ENCODE peak calls at places on chromosomes 5 and 9, in ten cellular contexts. G, V, R, D, P, M, B, K, S and X are unnamed samples.
A peak's percentile ranks its signal among the peaks of the same experiment; 100 is the strongest.

GRCh38 chr5:132962429-132962928 is 955 bp downstream of the AFF4 start:
- DNase-seq in G (peak; percentile 25), V (peak; percentile 72), R (no peak), D (peak; percentile 20), P (peak; percentile 34), M (peak; percentile 83), B (peak; percentile 52), K (no peak), S (peak; percentile 24), X (peak; percentile 35)

GRCh38 chr9:20041717-20042116 is 252.9 kb upstream of the SLC24A2 start:
- DNase-seq in G (no peak), V (no peak), R (no peak), D (no peak), P (peak; percentile 27), M (no peak), B (no peak), K (no peak), S (no peak), X (no peak)

GRCh38 chr5:160438316-160439204 is 16.9 kb downstream of the PTTG1 start:
- DNase-seq in G (no peak), V (peak; percentile 44), R (peak; percentile 62), D (peak; percentile 48), P (peak; percentile 70), M (peak; percentile 80), B (peak; percentile 44), K (no peak), S (peak; percentile 23), X (peak; percentile 38)

GRCh38 chr9:17725399-17726010 is 146.6 kb downstream of the SH3GL2 start:
- DNase-seq in G (no peak), V (no peak), R (no peak), D (no peak), P (no peak), M (no peak), B (no peak), K (no peak), S (no peak), X (no peak)

GRCh38 chr5:103519550-103519949 is 43.0 kb downstream of the NUDT12 start:
- DNase-seq in G (no peak), V (no peak), R (no peak), D (no peak), P (no peak), M (peak; percentile 49), B (no peak), K (no peak), S (no peak), X (peak; percentile 37)

GRCh38 chr5:104189909-104190308 is 627.3 kb upstream of the NUDT12 start:
- DNase-seq in G (no peak), V (peak; percentile 86), R (no peak), D (no peak), P (no peak), M (peak; percentile 61), B (no peak), K (no peak), S (no peak), X (peak; percentile 39)

GRCh38 chr9:13279284-13280162 is at the start of gene MPDZ:
- DNase-seq in G (no peak), V (peak; percentile 59), R (peak; percentile 55), D (peak; percentile 81), P (no peak), M (peak; percentile 68), B (no peak), K (no peak), S (peak; percentile 57), X (peak; percentile 46)

GRCh38 chr5:155106221-155106620 is 92.7 kb downstream of the KIF4B start:
- DNase-seq in G (no peak), V (no peak), R (no peak), D (no peak), P (no peak), M (no peak), B (no peak), K (no peak), S (no peak), X (no peak)

GRCh38 chr5:124746252-124746915 is at the start of gene ZNF608:
- DNase-seq in G (no peak), V (peak; percentile 75), R (no peak), D (peak; percentile 34), P (no peak), M (peak; percentile 83), B (no peak), K (no peak), S (peak; percentile 47), X (no peak)

GRCh38 chr9:135075234-135076142 is 12.0 kb upstream of the OLFM1 start:
- DNase-seq in G (no peak), V (no peak), R (peak; percentile 49), D (peak; percentile 66), P (no peak), M (peak; percentile 3), B (no peak), K (peak; percentile 38), S (peak; percentile 39), X (no peak)

GRCh38 chr5:35598707-35599370 is 18.8 kb upstream of the SPEF2 start:
- DNase-seq in G (no peak), V (no peak), R (no peak), D (no peak), P (no peak), M (no peak), B (no peak), K (no peak), S (no peak), X (no peak)

GRCh38 chr9:98231770-98232478 is 23.5 kb downstream of the TBC1D2 start:
- DNase-seq in G (no peak), V (peak; percentile 87), R (no peak), D (no peak), P (no peak), M (peak; percentile 88), B (no peak), K (no peak), S (no peak), X (peak; percentile 79)

DNA sequence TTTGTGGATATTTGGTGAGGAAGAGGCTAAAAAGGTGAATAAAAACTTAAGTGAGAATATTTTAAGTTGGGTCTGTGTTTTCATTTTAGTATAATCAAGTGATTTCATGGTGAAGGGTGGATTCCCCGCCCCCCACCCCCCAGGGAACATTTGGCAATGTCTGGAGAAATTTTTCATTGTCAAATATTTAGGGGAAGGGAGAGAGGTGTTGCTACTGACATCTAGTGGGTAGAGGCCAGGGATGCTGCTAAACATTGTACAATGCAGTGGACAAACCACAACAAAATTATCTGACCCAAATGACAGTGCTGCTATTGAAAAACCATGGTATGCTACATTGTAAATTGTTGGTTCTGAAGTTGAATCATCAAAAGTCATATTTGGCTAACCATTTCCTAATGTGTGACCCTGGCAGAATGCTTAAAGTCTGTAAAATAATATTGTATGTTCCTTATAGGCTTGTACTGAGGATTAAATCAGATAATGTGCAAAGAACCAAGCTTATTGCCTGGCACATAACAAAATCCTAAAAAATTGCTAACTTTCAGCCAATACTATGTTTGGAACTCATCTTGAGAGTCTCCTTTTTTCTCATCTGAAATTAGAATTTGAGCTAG is 5.6 kb downstream of the C5orf24 start:
- DNase-seq in G (no peak), V (peak; percentile 18), R (no peak), D (no peak), P (no peak), M (peak; percentile 74), B (no peak), K (no peak), S (no peak), X (peak; percentile 61)
- TF ChIP-seq CTCF in G (peak; percentile 49), V (peak; percentile 63), R (peak; percentile 19), D (peak; percentile 19), P (peak; percentile 56), M (peak; percentile 74), B (peak; percentile 6), K (peak; percentile 92), S (no peak), X (peak; percentile 76)

DNA sequence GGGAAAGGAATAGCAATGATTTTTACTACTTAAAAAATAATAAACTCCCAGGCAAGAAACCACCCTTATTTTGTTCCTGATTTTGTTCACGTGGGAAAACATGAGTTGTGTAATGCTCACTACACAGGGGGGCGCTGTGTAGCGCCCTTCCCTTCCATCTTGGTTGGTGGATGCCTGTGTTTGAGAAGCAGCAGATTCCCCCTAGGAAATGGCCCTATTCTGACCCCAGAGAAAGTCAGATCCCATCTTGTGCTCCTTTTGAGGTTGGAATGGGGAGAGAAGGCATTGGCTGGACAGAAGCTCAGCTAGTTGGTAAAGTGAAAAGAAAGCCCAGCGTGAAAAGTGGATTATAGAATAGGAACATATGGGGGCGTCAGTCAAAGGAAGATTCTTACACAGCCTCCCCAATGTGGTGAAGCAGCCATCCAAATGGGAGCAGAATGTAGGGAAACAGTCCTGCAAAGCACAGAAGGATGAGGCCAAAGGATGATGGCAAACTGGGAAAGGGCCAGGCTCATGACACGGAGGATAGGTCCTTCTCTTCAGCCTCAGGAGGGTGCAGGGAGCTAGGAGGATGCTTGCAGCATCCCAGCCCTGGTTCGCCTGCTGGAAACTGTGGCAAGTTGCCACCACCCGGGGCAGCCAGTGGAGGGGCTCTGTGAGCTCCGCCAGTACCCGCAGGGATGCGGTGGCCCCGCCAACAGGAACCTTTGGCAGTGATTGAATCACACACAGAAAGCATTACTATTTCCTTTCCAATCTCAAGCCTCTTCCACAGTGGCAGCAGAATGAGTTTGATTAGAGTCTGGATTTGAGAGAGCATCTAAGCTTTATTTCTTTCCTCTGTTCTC is 314.2 kb upstream of the DAP start:
- DNase-seq in G (no peak), V (no peak), R (no peak), D (no peak), P (no peak), M (no peak), B (no peak), K (no peak), S (no peak), X (no peak)
- TF ChIP-seq CTCF in G (peak; percentile 32), V (no peak), R (no peak), D (peak; percentile 21), P (peak; percentile 20), M (no peak), B (no peak), K (no peak), S (no peak), X (peak; percentile 46)

GRCh38 chr5:26807231-26808199 is 230.9 kb downstream of the CDH9 start:
- DNase-seq in G (no peak), V (no peak), R (no peak), D (no peak), P (no peak), M (no peak), B (no peak), K (peak; percentile 42), S (no peak), X (no peak)
- TF ChIP-seq CTCF in G (no peak), V (no peak), R (no peak), D (no peak), P (no peak), M (no peak), B (no peak), K (no peak), S (no peak), X (no peak)

DNA sequence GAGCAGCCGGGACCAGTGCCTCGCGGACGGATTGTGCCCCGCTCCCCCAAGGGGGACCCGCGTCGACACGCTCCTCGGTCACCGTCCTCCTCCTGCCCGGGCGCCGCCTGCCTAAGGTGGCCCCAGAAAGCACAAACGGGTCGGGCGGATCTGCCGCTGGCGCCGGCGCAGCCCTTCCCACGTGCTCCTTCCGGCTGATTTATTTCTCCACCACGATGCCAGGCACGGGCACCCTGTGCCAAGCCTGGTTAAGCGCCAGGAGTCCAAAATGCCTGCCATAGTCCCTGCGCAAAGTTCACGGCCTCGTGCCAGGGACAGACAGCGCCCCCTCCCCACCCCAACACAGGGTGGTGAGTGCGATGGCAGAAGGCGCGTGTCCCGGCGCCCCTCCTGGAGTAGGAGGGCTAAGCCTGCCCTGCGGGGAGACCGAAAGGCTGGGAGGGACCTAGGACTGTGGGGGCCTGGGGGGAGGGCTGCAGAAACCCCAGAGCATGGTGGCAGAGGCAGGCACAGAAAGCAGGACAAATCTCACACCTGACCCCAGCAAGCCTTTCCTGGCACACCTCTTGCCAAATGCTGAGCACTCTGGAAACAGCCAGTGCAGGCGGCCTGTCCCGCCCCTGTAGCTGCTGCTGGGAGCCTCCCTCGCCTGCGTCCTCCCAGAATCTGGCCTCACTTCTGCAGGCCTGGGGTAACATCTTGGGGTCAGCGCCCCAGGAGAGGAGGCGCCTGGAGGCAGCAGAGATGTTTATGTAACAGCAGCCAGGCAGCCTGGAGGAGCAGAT is 1.0 kb upstream of the NOTCH1 start:
- DNase-seq in G (peak; percentile 70), V (no peak), R (peak; percentile 80), D (peak; percentile 52), P (peak; percentile 78), M (no peak), B (no peak), K (no peak), S (peak; percentile 88), X (no peak)
- TF ChIP-seq CTCF in G (no peak), V (no peak), R (no peak), D (no peak), P (peak; percentile 34), M (no peak), B (no peak), K (no peak), S (no peak), X (peak; percentile 43)